ENCODE peak calls at places on chromosomes 3 and 15, in eight cellular contexts. S is WERI-Rb-1, E is left lung, D is upper lobe of right lung, F is ovary, V is astrocyte of the cerebellum, L is SK-N-SH, I is tibial artery. T is an unnamed sample.

GRCh38 chr3:5809811-5810210 is 622.3 kb downstream of the EDEM1 start:
- DNase-seq in S (no peak), E (no peak), D (no peak), F (no peak), V (no peak), L (no peak), I (no peak), T (no peak)

GRCh38 chr3:59894425-59895146 is 844.8 kb upstream of the CFAP20DC start:
- DNase-seq in S (no peak), E (no peak), D (no peak), F (no peak), V (no peak), L (no peak), I (no peak), T (no peak)

GRCh38 chr3:108673988-108674661 is 83.1 kb downstream of the RETNLB start:
- DNase-seq in S (no peak), E (no peak), D (no peak), F (no peak), V (no peak), L (no peak), I (no peak), T (no peak)

GRCh38 chr15:84731774-84732173 is 15.8 kb upstream of the SEC11A start:
- DNase-seq in S (no peak), E (peak), D (no peak), F (no peak), V (peak), L (no peak), I (no peak), T (no peak)

GRCh38 chr3:147305533-147306241 is 100.7 kb downstream of the ZIC4 start:
- DNase-seq in S (no peak), E (no peak), D (no peak), F (no peak), V (no peak), L (no peak), I (no peak), T (no peak)

GRCh38 chr3:33758874-33759273 is 39.6 kb upstream of the PDCD6IP start:
- DNase-seq in S (no peak), E (no peak), D (no peak), F (no peak), V (no peak), L (no peak), I (no peak), T (no peak)

GRCh38 chr3:123143669-123144411 is 57.9 kb upstream of the SEC22A start:
- DNase-seq in S (peak), E (no peak), D (peak), F (peak), V (no peak), L (no peak), I (no peak), T (no peak)

GRCh38 chr3:170978335-170978745 is 48.2 kb downstream of the SLC2A2 start:
- DNase-seq in S (no peak), E (no peak), D (no peak), F (no peak), V (no peak), L (peak), I (no peak), T (no peak)

GRCh38 chr3:140219923-140220452 is 285.0 kb downstream of the CLSTN2 start:
- DNase-seq in S (no peak), E (no peak), D (no peak), F (no peak), V (no peak), L (no peak), I (no peak), T (no peak)

GRCh38 chr3:32492684-32493436 is 9.8 kb downstream of the CMTM6 start:
- DNase-seq in S (no peak), E (no peak), D (no peak), F (no peak), V (no peak), L (no peak), I (no peak), T (no peak)

DNA sequence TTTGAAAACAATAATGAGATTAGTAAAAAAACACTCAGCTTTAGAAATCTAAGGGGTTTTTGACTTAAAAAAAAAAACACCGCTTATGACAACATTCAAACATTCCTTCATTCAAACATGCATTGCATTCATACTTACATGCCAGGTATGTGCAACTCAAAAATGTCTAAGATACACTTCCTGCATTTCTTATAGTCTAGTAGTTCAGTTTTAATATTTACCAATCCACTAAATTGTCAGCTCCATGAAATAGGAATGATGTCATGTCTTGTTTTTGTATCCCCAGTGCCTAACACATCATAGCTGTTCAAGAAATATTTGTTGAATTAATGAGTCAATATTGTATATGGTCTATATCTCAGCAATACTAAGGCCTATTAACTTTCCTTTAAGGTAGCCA is 51.7 kb downstream of the EIF4E3 start:
- DNase-seq in S (no peak), E (no peak), D (no peak), F (no peak), V (no peak), L (no peak), I (no peak), T (no peak)
- TF ChIP-seq CTCF in S (no peak), E (no peak), D (no peak), F (no peak), V (no peak), L (no peak), I (no peak), T (no peak)

GRCh38 chr3:178457506-178457905 is 78.7 kb upstream of the KCNMB2 start:
- DNase-seq in S (no peak), E (no peak), D (no peak), F (no peak), V (no peak), L (no peak), I (no peak), T (no peak)
- H3K4me3 ChIP-seq in S (no peak), E (no peak), D (no peak), F (no peak), V (no peak), L (no peak), I (no peak), T (no peak)

GRCh38 chr3:120147072-120147871 is 53.0 kb upstream of the GSK3B start:
- DNase-seq in S (no peak), E (peak), D (no peak), F (no peak), V (no peak), L (no peak), I (no peak), T (no peak)
- TF ChIP-seq CTCF in S (peak), E (no peak), D (peak), F (no peak), V (no peak), L (no peak), I (no peak), T (no peak)

GRCh38 chr3:176587089-176587488 is 610.2 kb downstream of the TBL1XR1 start:
- DNase-seq in S (no peak), E (no peak), D (no peak), F (no peak), V (no peak), L (no peak), I (no peak), T (no peak)
- H3K4me3 ChIP-seq in S (no peak), E (no peak), D (no peak), F (no peak), V (no peak), L (no peak), I (no peak), T (no peak)

GRCh38 chr15:43376017-43376705 is 5.3 kb downstream of the TUBGCP4 start:
- DNase-seq in S (peak), E (no peak), D (no peak), F (no peak), V (no peak), L (peak), I (no peak), T (no peak)

GRCh38 chr15:43370310-43370974 is 401 bp downstream of the ZSCAN29 start:
- DNase-seq in S (peak), E (peak), D (no peak), F (peak), V (no peak), L (peak), I (peak), T (no peak)

GRCh38 chr15:43370975-43371974 is at the start of the genes TUBGCP4 and ZSCAN29:
- DNase-seq in S (peak), E (peak), D (peak), F (peak), V (peak), L (peak), I (peak), T (no peak)
- TF ChIP-seq CTCF in S (peak), E (no peak), D (peak), F (no peak), V (peak), L (peak), I (no peak), T (peak)

GRCh38 chr3:134463676-134464611 is 21.8 kb downstream of the ANAPC13 start:
- DNase-seq in S (no peak), E (peak), D (no peak), F (peak), V (peak), L (peak), I (peak), T (peak)

GRCh38 chr3:134462236-134463059 is 23.3 kb downstream of the ANAPC13 start:
- DNase-seq in S (no peak), E (no peak), D (no peak), F (no peak), V (no peak), L (no peak), I (no peak), T (no peak)

GRCh38 chr3:134468519-134468918 is 17.3 kb downstream of the ANAPC13 start:
- DNase-seq in S (no peak), E (no peak), D (no peak), F (no peak), V (no peak), L (no peak), I (no peak), T (no peak)

GRCh38 chr3:134466366-134466765 is 19.4 kb downstream of the ANAPC13 start:
- DNase-seq in S (no peak), E (no peak), D (no peak), F (no peak), V (no peak), L (no peak), I (no peak), T (no peak)

GRCh38 chr3:134464693-134465385 is 20.9 kb downstream of the ANAPC13 start:
- DNase-seq in S (no peak), E (no peak), D (no peak), F (no peak), V (no peak), L (no peak), I (no peak), T (no peak)
- H3K4me3 ChIP-seq in S (no peak), E (no peak), D (no peak), F (no peak), V (no peak), L (no peak), I (no peak), T (no peak)

T was measured in retinal pigment epithelial cell.